ENCODE peak calls at places on chromosomes 16 and 17, in nine cellular contexts. F is breast epithelium, S is ascending aorta, N is fibroblast of lung, L is Panc1, Q is esophagus squamous epithelium, T is cardiac muscle cell, D is DND-41, P is HL-60. U is an unnamed sample.

GRCh38 chr17:35257080-35257701 is 14.3 kb downstream of the SLFN5 start:
- DNase-seq in F (peak; percentile 66), L (no peak), P (no peak), Q (no peak), N (peak; percentile 69), S (no peak), T (no peak), D (no peak), U (no peak)

GRCh38 chr16:11312718-11313492 is 31.8 kb upstream of the PRM1 start:
- DNase-seq in D (peak; percentile 79), Q (no peak), N (peak; percentile 84), L (no peak), S (no peak), P (peak; percentile 41), F (no peak), T (no peak), U (no peak)

GRCh38 chr17:38893612-38894011 is 23.8 kb downstream of the LASP1 start:
- DNase-seq in D (no peak), P (peak; percentile 89), L (no peak), N (peak; percentile 62), S (no peak), Q (no peak), T (no peak), F (no peak), U (no peak)

GRCh38 chr16:1707193-1707790 is 1.3 kb downstream of the MAPK8IP3 start:
- DNase-seq in F (no peak), L (no peak), P (no peak), N (peak; percentile 55), T (peak; percentile 16), Q (no peak), S (no peak), D (no peak), U (no peak)

GRCh38 chr16:4058386-4058785 is 57.9 kb downstream of the ADCY9 start:
- DNase-seq in F (no peak), Q (no peak), D (no peak), N (no peak), T (no peak), P (no peak), L (no peak), S (no peak), U (no peak)

GRCh38 chr16:85699628-85700027 is 10.9 kb upstream of the GINS2 start:
- DNase-seq in F (no peak), T (peak; percentile 68), S (no peak), N (peak; percentile 57), L (no peak), Q (no peak), D (no peak), P (no peak), U (no peak)

GRCh38 chr16:2516391-2517240 is 2.9 kb downstream of the ATP6V0C start:
- DNase-seq in T (no peak), P (peak; percentile 94), D (no peak), S (no peak), L (no peak), F (no peak), N (no peak), Q (no peak), U (no peak)

GRCh38 chr17:76243826-76244679 is 3.8 kb upstream of the RNF157 start:
- DNase-seq in L (no peak), N (no peak), S (no peak), T (no peak), P (no peak), D (peak; percentile 73), F (no peak), Q (no peak), U (no peak)

GRCh38 chr17:80961931-80962330 is 29.7 kb upstream of the CHMP6 start:
- DNase-seq in T (no peak), D (no peak), F (no peak), L (no peak), N (no peak), Q (no peak), P (no peak), S (no peak), U (no peak)

GRCh38 chr17:82013341-82013740 is 9.3 kb downstream of the CENPX start:
- DNase-seq in S (no peak), F (no peak), P (no peak), L (no peak), Q (no peak), T (no peak), N (no peak), D (no peak), U (no peak)

GRCh38 chr17:1197379-1197778 is 17.6 kb upstream of the ABR start:
- DNase-seq in D (peak; percentile 20), L (no peak), T (no peak), P (peak; percentile 80), S (no peak), F (no peak), N (peak; percentile 18), Q (no peak), U (no peak)

GRCh38 chr17:83034525-83034924 is 44.9 kb upstream of the METRNL start:
- DNase-seq in F (no peak), T (no peak), Q (no peak), N (no peak), S (no peak), D (no peak), L (no peak), P (no peak), U (no peak)

GRCh38 chr17:73369126-73369525 is 57.3 kb upstream of the CDC42EP4 start:
- DNase-seq in Q (no peak), T (peak; percentile 60), N (no peak), S (no peak), F (no peak), L (no peak), P (peak; percentile 70), D (no peak), U (no peak)

GRCh38 chr17:48746916-48747444 is 18.4 kb upstream of the HOXB13 start:
- DNase-seq in P (no peak), F (no peak), D (no peak), Q (no peak), L (no peak), N (no peak), S (no peak), T (no peak), U (no peak)

GRCh38 chr16:48231675-48232214 is 12.4 kb upstream of the LONP2 start:
- DNase-seq in T (peak; percentile 57), N (peak; percentile 25), L (peak; percentile 24), F (no peak), P (peak; percentile 43), S (no peak), Q (no peak), D (peak; percentile 32), U (no peak)

GRCh38 chr16:15759070-15759469 is 97.8 kb downstream of the MYH11 start:
- DNase-seq in D (no peak), N (no peak), L (no peak), P (no peak), Q (no peak), S (no peak), T (no peak), F (no peak), U (no peak)

GRCh38 chr17:75681289-75681688 is 14.2 kb downstream of the SAP30BP start:
- DNase-seq in S (no peak), Q (no peak), L (no peak), N (peak; percentile 81), F (no peak), T (no peak), P (no peak), D (no peak), U (no peak)

GRCh38 chr16:48959747-48960146 is 321.9 kb downstream of the CBLN1 start:
- DNase-seq in F (no peak), D (no peak), S (no peak), T (peak; percentile 52), P (no peak), N (no peak), Q (no peak), L (no peak), U (no peak)

GRCh38 chr16:31709181-31709580 is 164.4 kb upstream of the ZNF267 start:
- DNase-seq in P (no peak), D (no peak), F (no peak), T (no peak), L (no peak), S (no peak), N (no peak), Q (no peak), U (no peak)
- H3K27ac ChIP-seq in P (no peak overlapping the region), D (no peak overlapping the region), F (no peak overlapping the region), T (no peak overlapping the region), L (no peak overlapping the region), S (no peak overlapping the region), N (no peak overlapping the region), Q (no peak overlapping the region), U (no peak overlapping the region)

GRCh38 chr16:17541324-17541723 is 70.6 kb upstream of the XYLT1 start:
- DNase-seq in N (no peak), Q (no peak), P (no peak), D (no peak), S (no peak), L (no peak), F (no peak), T (no peak), U (no peak)

GRCh38 chr16:17544304-17544703 is 73.5 kb upstream of the XYLT1 start:
- DNase-seq in F (no peak), S (no peak), T (no peak), L (no peak), Q (no peak), P (no peak), N (no peak), D (no peak), U (no peak)

GRCh38 chr16:17543073-17543472 is 72.3 kb upstream of the XYLT1 start:
- DNase-seq in T (no peak), Q (no peak), P (no peak), F (no peak), N (no peak), L (no peak), D (no peak), S (no peak), U (no peak)

GRCh38 chr16:17548825-17549224 is 78.1 kb upstream of the XYLT1 start:
- DNase-seq in N (no peak), F (no peak), Q (no peak), T (no peak), S (no peak), P (no peak), D (no peak), L (no peak), U (no peak)

GRCh38 chr16:17544785-17545184 is 74.0 kb upstream of the XYLT1 start:
- DNase-seq in Q (no peak), N (no peak), F (no peak), S (no peak), T (no peak), P (no peak), L (no peak), D (no peak), U (no peak)
- TF ChIP-seq CTCF in Q (peak; percentile 25), N (no peak), F (no peak), S (no peak), T (no peak), P (no peak), L (peak; percentile 59), D (peak; percentile 51), U (peak; percentile 52)

DNA sequence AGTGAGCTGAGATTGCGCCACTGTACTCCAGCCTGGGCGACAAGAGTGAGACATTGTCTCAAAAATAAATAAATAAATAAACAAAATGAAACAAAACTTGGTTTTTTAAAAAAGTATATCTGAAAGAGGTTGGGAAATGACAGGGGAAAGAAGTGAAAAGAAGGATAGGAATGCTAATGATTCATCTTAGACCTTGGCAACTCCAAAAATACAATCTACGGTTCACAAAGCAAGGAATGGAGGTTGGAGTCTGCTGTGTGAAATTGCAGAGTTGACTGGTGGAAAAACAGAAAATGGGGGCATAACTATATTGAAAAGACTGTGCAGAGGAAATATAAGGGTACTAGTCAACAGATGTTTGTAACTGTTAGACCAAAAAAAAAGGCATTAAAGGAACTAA is 40.0 kb upstream of the CD300E start:
- DNase-seq in P (no peak), F (no peak), N (peak; percentile 5), S (no peak), T (no peak), D (no peak), L (no peak), Q (no peak), U (no peak)
- H3K27me3 ChIP-seq in P (no peaks in the 10 kb centered on the region), F (no peaks in the 10 kb centered on the region), N (no peaks in the 10 kb centered on the region), S (no peaks in the 10 kb centered on the region), T (peaks cover 48% of the 10 kb centered on the region), D (peaks cover 18% of the 10 kb centered on the region), L (peaks cover 44% of the 10 kb centered on the region), Q (no peaks in the 10 kb centered on the region), U (peaks cover 20% of the 10 kb centered on the region)

GRCh38 chr17:3738562-3739295 is 15.0 kb downstream of the HASPIN start:
- DNase-seq in P (no peak), S (no peak), F (peak; percentile 38), Q (no peak), L (no peak), N (peak; percentile 37), D (peak; percentile 83), T (peak; percentile 12), U (peak; percentile 65)
- H3K27ac ChIP-seq in P (no peak overlapping the region), S (no peak overlapping the region), F (peak overlapping the region; percentile 1), Q (peak overlapping the region; percentile 66), L (no peak overlapping the region), N (no peak overlapping the region), D (peak overlapping the region; percentile 83), T (no peak overlapping the region), U (no peak overlapping the region)

U was measured in CD4-positive, alpha-beta T cell.